ENCODE peak calls at places on chromosomes 7 and 10, in six cellular contexts. One of them, this sample, is unnamed.

GRCh38 chr7:46054290-46054689 is 133.2 kb upstream of the IGFBP3 start:
- DNase-seq in heart right ventricle: peak; percentile 63
- DNase-seq in A673: no peak
- DNase-seq in kidney: no peak
- DNase-seq in Peyer's patch: no peak
- DNase-seq in prostate gland: no peak
- DNase-seq in this sample: no peak

GRCh38 chr7:69962077-69962855 is 364.0 kb downstream of the AUTS2 start:
- DNase-seq in heart right ventricle: peak; percentile 71
- DNase-seq in A673: peak; percentile 26
- DNase-seq in kidney: no peak
- DNase-seq in Peyer's patch: no peak
- DNase-seq in prostate gland: peak; percentile 7
- DNase-seq in this sample: no peak

GRCh38 chr10:28180654-28181053 is 122.2 kb downstream of the MPP7 start:
- DNase-seq in heart right ventricle: no peak
- DNase-seq in A673: no peak
- DNase-seq in kidney: no peak
- DNase-seq in Peyer's patch: no peak
- DNase-seq in prostate gland: no peak
- DNase-seq in this sample: no peak

GRCh38 chr10:58266826-58267712 is 625 bp downstream of the IPMK start:
- DNase-seq in heart right ventricle: peak; percentile 60
- DNase-seq in A673: peak; percentile 74
- DNase-seq in kidney: peak; percentile 83
- DNase-seq in Peyer's patch: peak; percentile 72
- DNase-seq in prostate gland: peak; percentile 48
- DNase-seq in this sample: no peak

GRCh38 chr7:27172823-27173411 is 1.2 kb downstream of the HOXA10 start:
- DNase-seq in heart right ventricle: no peak
- DNase-seq in A673: peak; percentile 35
- DNase-seq in kidney: peak; percentile 98
- DNase-seq in Peyer's patch: no peak
- DNase-seq in prostate gland: peak; percentile 89
- DNase-seq in this sample: peak; percentile 18

GRCh38 chr10:86162696-86163400 is 203.7 kb downstream of the GRID1 start:
- DNase-seq in heart right ventricle: no peak
- DNase-seq in A673: no peak
- DNase-seq in kidney: no peak
- DNase-seq in Peyer's patch: no peak
- DNase-seq in prostate gland: no peak
- DNase-seq in this sample: no peak

GRCh38 chr10:91590904-91591791 is 41.7 kb downstream of the PPP1R3C start:
- DNase-seq in heart right ventricle: peak; percentile 75
- DNase-seq in A673: no peak
- DNase-seq in kidney: peak; percentile 94
- DNase-seq in Peyer's patch: peak; percentile 17
- DNase-seq in prostate gland: no peak
- DNase-seq in this sample: no peak

GRCh38 chr7:289209-289755 is 688 bp upstream of the FOXL3 start:
- DNase-seq in heart right ventricle: no peak
- DNase-seq in A673: no peak
- DNase-seq in kidney: peak; percentile 60
- DNase-seq in Peyer's patch: no peak
- DNase-seq in prostate gland: no peak
- DNase-seq in this sample: no peak

GRCh38 chr10:79072041-79072441 is 3.3 kb downstream of the ZMIZ1 start:
- DNase-seq in heart right ventricle: no peak
- DNase-seq in A673: no peak
- DNase-seq in kidney: no peak
- DNase-seq in Peyer's patch: no peak
- DNase-seq in prostate gland: no peak
- DNase-seq in this sample: no peak

GRCh38 chr7:27549621-27550020 is 113.1 kb downstream of the HIBADH start:
- DNase-seq in heart right ventricle: no peak
- DNase-seq in A673: no peak
- DNase-seq in kidney: no peak
- DNase-seq in Peyer's patch: no peak
- DNase-seq in prostate gland: no peak
- DNase-seq in this sample: no peak

GRCh38 chr10:104274762-104275721 is 6.1 kb downstream of the GSTO2 start:
- DNase-seq in heart right ventricle: no peak
- DNase-seq in A673: peak; percentile 48
- DNase-seq in kidney: peak; percentile 86
- DNase-seq in Peyer's patch: no peak
- DNase-seq in prostate gland: peak; percentile 49
- DNase-seq in this sample: peak; percentile 77

GRCh38 chr7:149692557-149692982 is 80.8 kb downstream of the ZNF467 start:
- DNase-seq in heart right ventricle: no peak
- DNase-seq in A673: no peak
- DNase-seq in kidney: no peak
- DNase-seq in Peyer's patch: no peak
- DNase-seq in prostate gland: no peak
- DNase-seq in this sample: no peak

GRCh38 chr7:20831451-20831850 is 44.8 kb upstream of the SP8 start:
- DNase-seq in heart right ventricle: no peak
- DNase-seq in A673: no peak
- DNase-seq in kidney: no peak
- DNase-seq in Peyer's patch: no peak
- DNase-seq in prostate gland: no peak
- DNase-seq in this sample: no peak

GRCh38 chr7:87220026-87220733 is 648 bp upstream of the TMEM243 start:
- DNase-seq in heart right ventricle: peak; percentile 60
- DNase-seq in A673: peak; percentile 91
- DNase-seq in kidney: peak; percentile 94
- DNase-seq in Peyer's patch: peak; percentile 92
- DNase-seq in prostate gland: peak; percentile 86
- DNase-seq in this sample: peak; percentile 44

GRCh38 chr7:84484502-84485079 is 290.0 kb upstream of the SEMA3A start:
- DNase-seq in heart right ventricle: no peak
- DNase-seq in A673: peak; percentile 60
- DNase-seq in kidney: no peak
- DNase-seq in Peyer's patch: no peak
- DNase-seq in prostate gland: no peak
- DNase-seq in this sample: peak; percentile 53

GRCh38 chr7:70389752-70390151 is 742.2 kb upstream of the GALNT17 start:
- DNase-seq in heart right ventricle: no peak
- DNase-seq in A673: no peak
- DNase-seq in kidney: no peak
- DNase-seq in Peyer's patch: no peak
- DNase-seq in prostate gland: no peak
- DNase-seq in this sample: no peak

GRCh38 chr7:151832656-151833055 is 44.3 kb downstream of the PRKAG2 start:
- DNase-seq in heart right ventricle: no peak
- DNase-seq in A673: no peak
- DNase-seq in kidney: peak; percentile 24
- DNase-seq in Peyer's patch: no peak
- DNase-seq in prostate gland: no peak
- DNase-seq in this sample: no peak

GRCh38 chr10:77391605-77392235 is 245.9 kb downstream of the KCNMA1 start:
- DNase-seq in heart right ventricle: peak; percentile 78
- DNase-seq in A673: peak; percentile 86
- DNase-seq in kidney: no peak
- DNase-seq in Peyer's patch: peak; percentile 18
- DNase-seq in prostate gland: peak; percentile 61
- DNase-seq in this sample: peak; percentile 55

GRCh38 chr7:127478040-127478386 is 85.5 kb upstream of the ZNF800 start:
- DNase-seq in heart right ventricle: no peak
- DNase-seq in A673: no peak
- DNase-seq in kidney: no peak
- DNase-seq in Peyer's patch: no peak
- DNase-seq in prostate gland: no peak
- DNase-seq in this sample: no peak

GRCh38 chr7:129438839-129439640 is 4.8 kb downstream of the STRIP2 start:
- DNase-seq in heart right ventricle: no peak
- DNase-seq in A673: peak; percentile 62
- DNase-seq in kidney: no peak
- DNase-seq in Peyer's patch: no peak
- DNase-seq in prostate gland: no peak
- DNase-seq in this sample: peak; percentile 95

GRCh38 chr10:119919271-119919670 is 26.7 kb downstream of the SEC23IP start:
- DNase-seq in heart right ventricle: no peak
- DNase-seq in A673: no peak
- DNase-seq in kidney: no peak
- DNase-seq in Peyer's patch: no peak
- DNase-seq in prostate gland: no peak
- DNase-seq in this sample: no peak

GRCh38 chr7:101420436-101420835 is 57.8 kb downstream of the COL26A1 start:
- DNase-seq in heart right ventricle: no peak
- DNase-seq in A673: no peak
- DNase-seq in kidney: no peak
- DNase-seq in Peyer's patch: no peak
- DNase-seq in prostate gland: no peak
- DNase-seq in this sample: no peak

GRCh38 chr7:5217396-5217795 is 27.4 kb downstream of the WIPI2 start:
- DNase-seq in heart right ventricle: no peak
- DNase-seq in A673: no peak
- DNase-seq in kidney: no peak
- DNase-seq in Peyer's patch: no peak
- DNase-seq in prostate gland: no peak
- DNase-seq in this sample: no peak

GRCh38 chr7:123580406-123581161 is 21.0 kb upstream of the ASB15 start:
- DNase-seq in heart right ventricle: peak; percentile 26
- DNase-seq in A673: peak; percentile 60
- DNase-seq in kidney: no peak
- DNase-seq in Peyer's patch: no peak
- DNase-seq in prostate gland: no peak
- DNase-seq in this sample: peak; percentile 21

GRCh38 chr7:144641389-144642044 is 194.3 kb downstream of the TPK1 start:
- DNase-seq in heart right ventricle: no peak
- DNase-seq in A673: no peak
- DNase-seq in kidney: no peak
- DNase-seq in Peyer's patch: no peak
- DNase-seq in prostate gland: no peak
- DNase-seq in this sample: no peak

DNA sequence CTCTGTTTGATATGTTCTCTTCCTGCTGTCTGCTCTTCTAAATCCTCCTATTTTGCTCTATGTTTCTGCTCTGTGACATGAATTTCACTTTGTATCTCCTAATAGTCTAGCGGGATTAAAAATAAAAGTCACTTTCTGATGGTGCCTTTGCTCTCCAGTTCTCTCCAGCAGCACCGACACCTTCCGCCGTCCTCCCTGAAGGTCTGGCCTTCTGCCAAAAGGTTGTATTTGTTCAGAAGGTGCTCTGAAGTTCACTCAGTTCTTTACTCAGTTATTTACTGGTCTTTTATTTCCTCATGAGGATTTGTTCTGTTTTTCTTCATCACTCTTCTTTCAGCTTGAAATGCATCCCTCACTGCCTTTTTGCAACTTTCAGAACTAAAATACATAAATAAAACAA is 11.2 kb upstream of the EPHA1 start:
- DNase-seq in heart right ventricle: no peak
- DNase-seq in A673: no peak
- DNase-seq in kidney: no peak
- DNase-seq in Peyer's patch: no peak
- DNase-seq in prostate gland: peak; percentile 91
- DNase-seq in this sample: no peak
- H3K27ac ChIP-seq in heart right ventricle: no peak overlapping the region
- H3K27ac ChIP-seq in A673: no peak overlapping the region
- H3K27ac ChIP-seq in kidney: no peak overlapping the region
- H3K27ac ChIP-seq in Peyer's patch: no peak overlapping the region
- H3K27ac ChIP-seq in prostate gland: no peak overlapping the region
- H3K27ac ChIP-seq in this sample: no peak overlapping the region

DNA sequence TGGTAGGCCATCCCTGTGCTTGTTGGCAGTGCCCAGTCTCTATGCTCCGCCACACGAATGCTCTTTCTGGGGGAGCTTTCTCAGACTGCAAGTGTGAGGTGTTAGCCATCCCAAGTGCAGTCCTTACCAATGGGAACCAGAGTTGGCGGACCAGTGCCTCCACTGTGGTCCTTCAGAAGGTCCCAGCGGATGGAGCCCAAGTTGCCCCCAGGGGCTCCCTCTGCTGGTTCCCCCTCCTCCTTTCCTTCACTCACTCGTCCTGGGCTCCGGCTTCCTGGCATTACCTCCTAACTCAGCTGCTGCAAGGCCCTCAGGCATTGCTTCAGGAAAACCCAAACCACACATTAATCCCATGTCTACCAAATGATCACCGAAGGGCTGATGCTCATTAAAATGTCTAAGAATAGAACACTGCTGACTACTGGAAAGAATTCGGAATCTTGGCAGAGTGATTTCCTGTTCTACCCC is 139.8 kb downstream of the CUBN start:
- DNase-seq in heart right ventricle: no peak
- DNase-seq in A673: peak; percentile 28
- DNase-seq in kidney: no peak
- DNase-seq in Peyer's patch: no peak
- DNase-seq in prostate gland: no peak
- DNase-seq in this sample: no peak
- TF ChIP-seq CTCF in heart right ventricle: no peak
- TF ChIP-seq CTCF in A673: peak; percentile 20
- TF ChIP-seq CTCF in kidney: no peak
- TF ChIP-seq CTCF in Peyer's patch: no peak
- TF ChIP-seq CTCF in prostate gland: no peak
- TF ChIP-seq CTCF in this sample: no peak

GRCh38 chr7:81624650-81625310 is 145.1 kb downstream of the HGF start:
- DNase-seq in heart right ventricle: no peak
- DNase-seq in A673: no peak
- DNase-seq in kidney: no peak
- DNase-seq in Peyer's patch: no peak
- DNase-seq in prostate gland: no peak
- DNase-seq in this sample: no peak
- H3K27ac ChIP-seq in heart right ventricle: no peak overlapping the region
- H3K27ac ChIP-seq in A673: no peak overlapping the region
- H3K27ac ChIP-seq in kidney: no peak overlapping the region
- H3K27ac ChIP-seq in Peyer's patch: no peak overlapping the region
- H3K27ac ChIP-seq in prostate gland: no peak overlapping the region
- H3K27ac ChIP-seq in this sample: no peak overlapping the region

GRCh38 chr10:132508497-132509443 is 28.8 kb upstream of the INPP5A start:
- DNase-seq in heart right ventricle: peak; percentile 75
- DNase-seq in A673: no peak
- DNase-seq in kidney: peak; percentile 81
- DNase-seq in Peyer's patch: no peak
- DNase-seq in prostate gland: no peak
- DNase-seq in this sample: no peak
- TF ChIP-seq CTCF in heart right ventricle: peak; percentile 53
- TF ChIP-seq CTCF in A673: no peak
- TF ChIP-seq CTCF in kidney: peak; percentile 33
- TF ChIP-seq CTCF in Peyer's patch: no peak
- TF ChIP-seq CTCF in prostate gland: no peak
- TF ChIP-seq CTCF in this sample: no peak

GRCh38 chr10:11261143-11261542 is 243.5 kb downstream of the CELF2 start:
- DNase-seq in heart right ventricle: no peak
- DNase-seq in A673: no peak
- DNase-seq in kidney: no peak
- DNase-seq in Peyer's patch: no peak
- DNase-seq in prostate gland: no peak
- DNase-seq in this sample: no peak
- H3K27ac ChIP-seq in heart right ventricle: peak overlapping the region; percentile 78
- H3K27ac ChIP-seq in A673: no peak overlapping the region
- H3K27ac ChIP-seq in kidney: no peak overlapping the region
- H3K27ac ChIP-seq in Peyer's patch: no peak overlapping the region
- H3K27ac ChIP-seq in prostate gland: no peak overlapping the region
- H3K27ac ChIP-seq in this sample: no peak overlapping the region

DNA sequence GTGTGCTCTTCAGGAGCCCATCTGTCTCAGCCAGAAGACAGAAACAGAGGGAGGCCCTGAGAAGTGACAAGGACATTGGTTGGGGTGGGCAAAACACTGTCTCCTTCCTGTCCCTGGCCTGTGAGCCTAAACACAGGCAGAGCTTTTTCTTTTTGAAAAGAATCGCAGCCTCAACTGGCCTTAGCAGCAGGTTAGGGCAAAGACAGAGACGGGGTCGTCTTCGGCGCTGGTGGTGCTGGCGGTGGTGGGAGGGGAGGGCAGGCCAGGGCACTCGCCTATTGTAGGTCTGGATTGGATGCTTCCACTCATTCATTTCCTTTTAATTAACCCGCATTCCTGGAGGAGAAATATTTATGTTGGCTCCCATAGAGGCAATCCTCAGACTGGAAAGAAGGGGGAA is 22.5 kb downstream of the WNT8B start:
- DNase-seq in heart right ventricle: no peak
- DNase-seq in A673: no peak
- DNase-seq in kidney: no peak
- DNase-seq in Peyer's patch: no peak
- DNase-seq in prostate gland: no peak
- DNase-seq in this sample: no peak
- TF ChIP-seq CTCF in heart right ventricle: no peak
- TF ChIP-seq CTCF in A673: no peak
- TF ChIP-seq CTCF in kidney: no peak
- TF ChIP-seq CTCF in Peyer's patch: no peak
- TF ChIP-seq CTCF in prostate gland: no peak
- TF ChIP-seq CTCF in this sample: no peak